ENCODE peak calls at places on chromosomes 6 and 20, in eight cellular contexts. One of them, this sample, is unnamed.

GRCh38 chr20:37407573-37408002 is 61.6 kb downstream of the SRC start:
- DNase-seq in GM23248: peak; percentile 49
- DNase-seq in GM23338: no peak
- DNase-seq in GM06990: no peak
- DNase-seq in colonic mucosa: no peak
- DNase-seq in breast epithelium: peak; percentile 65
- DNase-seq in heart right ventricle: no peak
- DNase-seq in PC-3: no peak
- DNase-seq in this sample: no peak

GRCh38 chr20:36113566-36114247 is 40.8 kb upstream of the EPB41L1 start:
- DNase-seq in GM23248: no peak
- DNase-seq in GM23338: peak; percentile 40
- DNase-seq in GM06990: peak; percentile 29
- DNase-seq in colonic mucosa: no peak
- DNase-seq in breast epithelium: peak; percentile 43
- DNase-seq in heart right ventricle: no peak
- DNase-seq in PC-3: no peak
- DNase-seq in this sample: no peak

GRCh38 chr20:4326194-4327065 is 311.1 kb upstream of the RNF24 start:
- DNase-seq in GM23248: peak; percentile 27
- DNase-seq in GM23338: no peak
- DNase-seq in GM06990: no peak
- DNase-seq in colonic mucosa: no peak
- DNase-seq in breast epithelium: no peak
- DNase-seq in heart right ventricle: peak; percentile 31
- DNase-seq in PC-3: peak; percentile 62
- DNase-seq in this sample: no peak

GRCh38 chr20:43744966-43745733 is 18.3 kb upstream of the GTSF1L start:
- DNase-seq in GM23248: no peak
- DNase-seq in GM23338: no peak
- DNase-seq in GM06990: no peak
- DNase-seq in colonic mucosa: peak; percentile 33
- DNase-seq in breast epithelium: no peak
- DNase-seq in heart right ventricle: no peak
- DNase-seq in PC-3: no peak
- DNase-seq in this sample: no peak

GRCh38 chr6:142570221-142570671 is 268.4 kb downstream of the ADGRG6 start:
- DNase-seq in GM23248: peak; percentile 60
- DNase-seq in GM23338: no peak
- DNase-seq in GM06990: no peak
- DNase-seq in colonic mucosa: no peak
- DNase-seq in breast epithelium: peak; percentile 28
- DNase-seq in heart right ventricle: no peak
- DNase-seq in PC-3: peak; percentile 9
- DNase-seq in this sample: no peak

GRCh38 chr6:43791752-43792422 is 21.9 kb downstream of the VEGFA start:
- DNase-seq in GM23248: no peak
- DNase-seq in GM23338: no peak
- DNase-seq in GM06990: no peak
- DNase-seq in colonic mucosa: no peak
- DNase-seq in breast epithelium: no peak
- DNase-seq in heart right ventricle: no peak
- DNase-seq in PC-3: no peak
- DNase-seq in this sample: no peak

GRCh38 chr6:13813621-13814175 is 659 bp downstream of the MCUR1 start:
- DNase-seq in GM23248: peak; percentile 75
- DNase-seq in GM23338: peak; percentile 97
- DNase-seq in GM06990: no peak
- DNase-seq in colonic mucosa: peak; percentile 83
- DNase-seq in breast epithelium: peak; percentile 47
- DNase-seq in heart right ventricle: peak; percentile 69
- DNase-seq in PC-3: peak; percentile 69
- DNase-seq in this sample: peak; percentile 77

GRCh38 chr6:131741688-131742393 is 31.0 kb upstream of the CTAGE9 start:
- DNase-seq in GM23248: no peak
- DNase-seq in GM23338: no peak
- DNase-seq in GM06990: no peak
- DNase-seq in colonic mucosa: no peak
- DNase-seq in breast epithelium: no peak
- DNase-seq in heart right ventricle: no peak
- DNase-seq in PC-3: no peak
- DNase-seq in this sample: no peak

GRCh38 chr6:72552938-72553337 is 68.9 kb upstream of the KCNQ5 start:
- DNase-seq in GM23248: peak; percentile 73
- DNase-seq in GM23338: no peak
- DNase-seq in GM06990: no peak
- DNase-seq in colonic mucosa: no peak
- DNase-seq in breast epithelium: no peak
- DNase-seq in heart right ventricle: no peak
- DNase-seq in PC-3: peak; percentile 88
- DNase-seq in this sample: no peak

GRCh38 chr6:116557863-116558262 is 4.3 kb downstream of the CALHM4 start:
- DNase-seq in GM23248: peak; percentile 98
- DNase-seq in GM23338: peak; percentile 27
- DNase-seq in GM06990: no peak
- DNase-seq in colonic mucosa: no peak
- DNase-seq in breast epithelium: peak; percentile 34
- DNase-seq in heart right ventricle: no peak
- DNase-seq in PC-3: peak; percentile 94
- DNase-seq in this sample: no peak

GRCh38 chr6:147048930-147049329 is 155.3 kb upstream of the STXBP5 start:
- DNase-seq in GM23248: peak; percentile 18
- DNase-seq in GM23338: no peak
- DNase-seq in GM06990: no peak
- DNase-seq in colonic mucosa: no peak
- DNase-seq in breast epithelium: no peak
- DNase-seq in heart right ventricle: no peak
- DNase-seq in PC-3: no peak
- DNase-seq in this sample: no peak

GRCh38 chr6:7827142-7827541 is 83.4 kb downstream of the TXNDC5 start:
- DNase-seq in GM23248: peak; percentile 69
- DNase-seq in GM23338: no peak
- DNase-seq in GM06990: no peak
- DNase-seq in colonic mucosa: no peak
- DNase-seq in breast epithelium: no peak
- DNase-seq in heart right ventricle: no peak
- DNase-seq in PC-3: peak; percentile 9
- DNase-seq in this sample: no peak

GRCh38 chr20:45181639-45182038 is 6.9 kb downstream of the PI3 start:
- DNase-seq in GM23248: peak; percentile 17
- DNase-seq in GM23338: no peak
- DNase-seq in GM06990: no peak
- DNase-seq in colonic mucosa: no peak
- DNase-seq in breast epithelium: no peak
- DNase-seq in heart right ventricle: no peak
- DNase-seq in PC-3: peak; percentile 33
- DNase-seq in this sample: no peak

GRCh38 chr6:108874470-108875160 is 26.4 kb downstream of the ARMC2 start:
- DNase-seq in GM23248: peak; percentile 82
- DNase-seq in GM23338: no peak
- DNase-seq in GM06990: peak; percentile 46
- DNase-seq in colonic mucosa: no peak
- DNase-seq in breast epithelium: no peak
- DNase-seq in heart right ventricle: no peak
- DNase-seq in PC-3: no peak
- DNase-seq in this sample: no peak

GRCh38 chr6:89976141-89977020 is 82.1 kb downstream of the GJA10 start:
- DNase-seq in GM23248: no peak
- DNase-seq in GM23338: no peak
- DNase-seq in GM06990: no peak
- DNase-seq in colonic mucosa: no peak
- DNase-seq in breast epithelium: no peak
- DNase-seq in heart right ventricle: no peak
- DNase-seq in PC-3: no peak
- DNase-seq in this sample: no peak

GRCh38 chr6:67129780-67130179 is 1422.8 kb upstream of the EYS start:
- DNase-seq in GM23248: no peak
- DNase-seq in GM23338: peak; percentile 1
- DNase-seq in GM06990: no peak
- DNase-seq in colonic mucosa: no peak
- DNase-seq in breast epithelium: no peak
- DNase-seq in heart right ventricle: no peak
- DNase-seq in PC-3: no peak
- DNase-seq in this sample: no peak

GRCh38 chr6:55943329-55943728 is 67.9 kb upstream of the BMP5 start:
- DNase-seq in GM23248: peak; percentile 77
- DNase-seq in GM23338: no peak
- DNase-seq in GM06990: no peak
- DNase-seq in colonic mucosa: no peak
- DNase-seq in breast epithelium: no peak
- DNase-seq in heart right ventricle: no peak
- DNase-seq in PC-3: no peak
- DNase-seq in this sample: no peak

GRCh38 chr6:121482004-121482693 is 46.7 kb downstream of the GJA1 start:
- DNase-seq in GM23248: peak; percentile 81
- DNase-seq in GM23338: no peak
- DNase-seq in GM06990: no peak
- DNase-seq in colonic mucosa: no peak
- DNase-seq in breast epithelium: no peak
- DNase-seq in heart right ventricle: no peak
- DNase-seq in PC-3: peak; percentile 80
- DNase-seq in this sample: no peak

GRCh38 chr6:48641544-48641943 is 530.5 kb upstream of the PTCHD4 start:
- DNase-seq in GM23248: no peak
- DNase-seq in GM23338: no peak
- DNase-seq in GM06990: no peak
- DNase-seq in colonic mucosa: no peak
- DNase-seq in breast epithelium: no peak
- DNase-seq in heart right ventricle: no peak
- DNase-seq in PC-3: peak; percentile 78
- DNase-seq in this sample: no peak

GRCh38 chr20:53547664-53548239 is 45.9 kb downstream of the ZNF217 start:
- DNase-seq in GM23248: peak; percentile 86
- DNase-seq in GM23338: peak; percentile 90
- DNase-seq in GM06990: no peak
- DNase-seq in colonic mucosa: peak; percentile 46
- DNase-seq in breast epithelium: peak; percentile 23
- DNase-seq in heart right ventricle: no peak
- DNase-seq in PC-3: peak; percentile 95
- DNase-seq in this sample: no peak

GRCh38 chr20:2230671-2231488 is 64.9 kb upstream of the TGM3 start:
- DNase-seq in GM23248: peak; percentile 77
- DNase-seq in GM23338: no peak
- DNase-seq in GM06990: no peak
- DNase-seq in colonic mucosa: no peak
- DNase-seq in breast epithelium: no peak
- DNase-seq in heart right ventricle: no peak
- DNase-seq in PC-3: peak; percentile 22
- DNase-seq in this sample: no peak

DNA sequence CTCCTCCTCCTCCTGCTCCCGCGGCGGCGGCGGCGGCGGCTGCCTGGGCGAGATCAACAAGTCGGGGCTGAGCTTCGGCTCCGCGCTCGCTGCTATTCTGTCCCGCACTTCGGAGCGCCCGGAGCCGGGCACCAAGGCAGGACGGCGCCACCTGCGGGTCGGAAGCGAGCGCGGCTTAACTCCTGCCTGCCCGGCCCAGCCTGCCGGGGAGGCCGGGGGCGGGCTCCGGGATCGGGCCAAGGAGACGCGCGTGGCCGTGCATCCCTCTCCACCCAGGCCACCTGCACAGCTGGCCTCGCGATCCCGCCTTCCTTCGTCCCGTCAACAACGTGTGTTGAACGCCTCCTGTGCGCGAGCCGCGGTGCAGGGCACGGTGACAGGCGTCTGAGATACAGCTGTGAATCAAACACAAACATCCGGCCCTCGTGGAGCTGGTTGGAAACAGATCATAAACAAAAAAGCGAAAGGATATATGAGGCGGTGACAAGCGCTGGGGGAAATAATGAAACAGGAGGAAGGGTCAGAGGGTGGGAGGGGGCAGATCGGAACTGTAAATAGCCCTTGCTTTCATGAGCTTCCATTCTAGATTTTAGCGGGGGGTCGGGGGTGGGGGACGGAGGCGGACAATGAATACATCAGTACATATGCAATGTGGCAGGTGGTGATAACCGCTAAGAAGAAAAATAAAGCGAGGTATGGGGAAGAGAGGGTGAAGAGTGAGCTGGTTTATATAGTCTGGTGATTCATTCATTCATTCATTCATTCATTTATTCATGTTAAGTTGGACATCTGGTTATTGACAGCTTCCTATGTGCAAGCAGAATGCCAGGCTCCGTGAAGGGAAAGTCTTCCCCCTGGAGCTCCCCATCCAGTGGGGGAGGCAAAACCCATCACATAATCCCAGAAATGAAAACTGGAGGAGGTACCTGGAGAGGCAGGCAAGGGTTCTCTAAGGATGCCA is 2.0 kb upstream of the KCNB1 start:
- DNase-seq in GM23248: peak; percentile 90
- DNase-seq in GM23338: peak; percentile 93
- DNase-seq in GM06990: peak; percentile 43
- DNase-seq in colonic mucosa: peak; percentile 64
- DNase-seq in breast epithelium: peak; percentile 60
- DNase-seq in heart right ventricle: peak; percentile 82
- DNase-seq in PC-3: peak; percentile 90
- DNase-seq in this sample: peak; percentile 91
- H3K27me3 ChIP-seq in GM23248: peaks cover 55% of the 10 kb centered on the region
- H3K27me3 ChIP-seq in GM23338: peaks cover 40% of the 10 kb centered on the region
- H3K27me3 ChIP-seq in GM06990: no peaks in the 10 kb centered on the region
- H3K27me3 ChIP-seq in colonic mucosa: peaks cover 23% of the 10 kb centered on the region
- H3K27me3 ChIP-seq in breast epithelium: peaks cover 6% of the 10 kb centered on the region
- H3K27me3 ChIP-seq in heart right ventricle: peaks cover 26% of the 10 kb centered on the region
- H3K27me3 ChIP-seq in PC-3: peaks cover 36% of the 10 kb centered on the region
- H3K27me3 ChIP-seq in this sample: peaks cover 10% of the 10 kb centered on the region

GRCh38 chr6:24272148-24272547 is 85.7 kb downstream of the DCDC2 start:
- DNase-seq in GM23248: no peak
- DNase-seq in GM23338: no peak
- DNase-seq in GM06990: no peak
- DNase-seq in colonic mucosa: no peak
- DNase-seq in breast epithelium: no peak
- DNase-seq in heart right ventricle: no peak
- DNase-seq in PC-3: no peak
- DNase-seq in this sample: no peak
- H3K27me3 ChIP-seq in GM23248: no peaks in the 10 kb centered on the region
- H3K27me3 ChIP-seq in GM23338: no peaks in the 10 kb centered on the region
- H3K27me3 ChIP-seq in GM06990: no peaks in the 10 kb centered on the region
- H3K27me3 ChIP-seq in colonic mucosa: no peaks in the 10 kb centered on the region
- H3K27me3 ChIP-seq in breast epithelium: no peaks in the 10 kb centered on the region
- H3K27me3 ChIP-seq in heart right ventricle: no peaks in the 10 kb centered on the region
- H3K27me3 ChIP-seq in PC-3: peaks cover 21% of the 10 kb centered on the region
- H3K27me3 ChIP-seq in this sample: no peaks in the 10 kb centered on the region

DNA sequence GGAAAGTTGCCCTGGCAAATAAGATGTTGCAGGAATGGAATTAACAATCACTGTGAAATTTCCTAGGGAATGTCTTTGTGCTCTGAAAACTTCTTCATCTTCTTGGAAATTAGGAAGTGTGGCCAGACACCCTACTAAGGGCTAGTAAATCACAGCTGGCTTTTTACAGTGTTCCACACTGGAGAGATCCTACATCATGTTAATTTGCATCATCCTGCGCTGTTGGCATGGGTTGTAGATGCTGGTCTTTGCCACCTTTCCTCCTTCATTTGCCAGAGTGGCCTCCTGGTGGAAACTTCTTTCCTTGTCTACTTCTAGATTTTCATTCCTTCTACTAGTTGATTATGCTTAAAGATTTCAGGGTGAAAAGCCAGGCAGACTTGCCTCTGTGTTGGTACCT is 2.7 kb downstream of the TNFAIP3 start:
- DNase-seq in GM23248: no peak
- DNase-seq in GM23338: no peak
- DNase-seq in GM06990: no peak
- DNase-seq in colonic mucosa: no peak
- DNase-seq in breast epithelium: no peak
- DNase-seq in heart right ventricle: no peak
- DNase-seq in PC-3: no peak
- DNase-seq in this sample: no peak
- H3K27me3 ChIP-seq in GM23248: no peaks in the 10 kb centered on the region
- H3K27me3 ChIP-seq in GM23338: peaks cover 24% of the 10 kb centered on the region
- H3K27me3 ChIP-seq in GM06990: no peaks in the 10 kb centered on the region
- H3K27me3 ChIP-seq in colonic mucosa: no peaks in the 10 kb centered on the region
- H3K27me3 ChIP-seq in breast epithelium: no peaks in the 10 kb centered on the region
- H3K27me3 ChIP-seq in heart right ventricle: no peaks in the 10 kb centered on the region
- H3K27me3 ChIP-seq in PC-3: no peaks in the 10 kb centered on the region
- H3K27me3 ChIP-seq in this sample: no peaks in the 10 kb centered on the region

GRCh38 chr6:169251371-169251802 is 2.3 kb downstream of the THBS2 start:
- DNase-seq in GM23248: peak; percentile 47
- DNase-seq in GM23338: peak; percentile 66
- DNase-seq in GM06990: no peak
- DNase-seq in colonic mucosa: no peak
- DNase-seq in breast epithelium: no peak
- DNase-seq in heart right ventricle: no peak
- DNase-seq in PC-3: no peak
- DNase-seq in this sample: no peak
- H3K27me3 ChIP-seq in GM23248: no peaks in the 10 kb centered on the region
- H3K27me3 ChIP-seq in GM23338: peaks cover 15% of the 10 kb centered on the region
- H3K27me3 ChIP-seq in GM06990: no peaks in the 10 kb centered on the region
- H3K27me3 ChIP-seq in colonic mucosa: peaks cover 8% of the 10 kb centered on the region
- H3K27me3 ChIP-seq in breast epithelium: no peaks in the 10 kb centered on the region
- H3K27me3 ChIP-seq in heart right ventricle: peaks cover 59% of the 10 kb centered on the region
- H3K27me3 ChIP-seq in PC-3: peaks cover 21% of the 10 kb centered on the region
- H3K27me3 ChIP-seq in this sample: peaks cover 46% of the 10 kb centered on the region